ENCODE peak calls at places on chromosome 4, in four cellular contexts. V, H, Y and O are unnamed samples.

GRCh38 chr4:4424499-4425115 is 37.7 kb downstream of the NSG1 start:
- DNase-seq in V (no peak), H (no peak), Y (no peak), O (no peak)

GRCh38 chr4:128153795-128154194 is 92.7 kb downstream of the LARP1B start:
- DNase-seq in V (no peak), H (no peak), Y (no peak), O (no peak)

GRCh38 chr4:85953651-85954018 is 406.2 kb downstream of the MAPK10 start:
- DNase-seq in V (no peak), H (no peak), Y (no peak), O (no peak)

GRCh38 chr4:100042235-100042634 is 92.2 kb upstream of the H2AZ1 start:
- DNase-seq in V (no peak), H (no peak), Y (no peak), O (no peak)

GRCh38 chr4:3201718-3202702 is 46.9 kb upstream of the MSANTD1 start:
- DNase-seq in V (peak), H (no peak), Y (peak), O (peak)

GRCh38 chr4:35399912-35400311 is 844.4 kb downstream of the ARAP2 start:
- DNase-seq in V (no peak), H (no peak), Y (no peak), O (no peak)

GRCh38 chr4:150628073-150628472 is 46.1 kb downstream of the MAB21L2 start:
- DNase-seq in V (no peak), H (no peak), Y (no peak), O (no peak)

GRCh38 chr4:184168406-184169019 is 49.2 kb downstream of the ENPP6 start:
- DNase-seq in V (peak), H (peak), Y (peak), O (peak)

GRCh38 chr4:41835321-41835995 is 86.9 kb upstream of the PHOX2B start:
- DNase-seq in V (no peak), H (no peak), Y (no peak), O (no peak)

GRCh38 chr4:27684501-27685077 is 823.9 kb downstream of the STIM2 start:
- DNase-seq in V (no peak), H (no peak), Y (no peak), O (no peak)

GRCh38 chr4:188812644-188813043 is 673.4 kb downstream of the TRIML1 start:
- DNase-seq in V (no peak), H (no peak), Y (no peak), O (no peak)

GRCh38 chr4:17962171-17962570 is 59.4 kb downstream of the LCORL start:
- DNase-seq in V (no peak), H (no peak), Y (no peak), O (no peak)

GRCh38 chr4:25861951-25862410 is 807 bp downstream of the SEL1L3 start:
- DNase-seq in V (peak), H (peak), Y (no peak), O (peak)

GRCh38 chr4:61202100-61202637 is 2.0 kb downstream of the ADGRL3 start:
- DNase-seq in V (no peak), H (no peak), Y (peak), O (no peak)

GRCh38 chr4:35559559-35560365 is 684.6 kb downstream of the ARAP2 start:
- DNase-seq in V (no peak), H (no peak), Y (no peak), O (no peak)

GRCh38 chr4:159048166-159048886 is 54.6 kb upstream of the RAPGEF2 start:
- DNase-seq in V (no peak), H (peak), Y (peak), O (no peak)

GRCh38 chr4:37463457-37463856 is 218.9 kb downstream of the NWD2 start:
- DNase-seq in V (no peak), H (no peak), Y (no peak), O (no peak)

GRCh38 chr4:147682755-147683154 is 1.2 kb downstream of the PRMT9 start:
- DNase-seq in V (no peak), H (no peak), Y (no peak), O (no peak)
- H3K27ac ChIP-seq in V (no peak), H (no peak), Y (peak), O (peak)

DNA sequence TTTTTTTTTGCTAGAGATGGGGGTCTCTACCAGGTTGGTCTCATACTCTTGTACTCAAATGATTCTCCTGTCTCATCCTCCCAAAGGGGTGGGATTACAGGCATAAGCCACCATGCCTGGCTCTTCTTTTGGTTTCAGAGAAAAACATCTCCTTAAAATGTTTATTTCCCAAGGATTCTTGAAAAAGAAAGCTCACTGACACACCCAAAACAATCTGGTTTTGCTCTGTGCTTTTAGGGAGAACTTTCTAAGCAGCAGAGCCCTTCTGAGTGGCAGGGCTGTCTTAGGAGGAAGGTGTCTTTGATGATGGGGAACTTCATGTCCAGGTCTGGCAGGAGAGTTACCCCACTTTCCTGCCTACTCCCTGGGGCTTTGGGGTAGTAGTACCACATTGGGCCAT is 1.3 kb downstream of the SOD3 start:
- DNase-seq in V (no peak), H (no peak), Y (no peak), O (no peak)
- H3K27ac ChIP-seq in V (no peak), H (no peak), Y (peak), O (no peak)

GRCh38 chr4:10104991-10105276 is 11.7 kb downstream of the WDR1 start:
- DNase-seq in V (no peak), H (no peak), Y (no peak), O (no peak)

GRCh38 chr4:10105421-10105820 is 11.2 kb downstream of the WDR1 start:
- DNase-seq in V (no peak), H (no peak), Y (no peak), O (no peak)

GRCh38 chr4:10105920-10106319 is 10.7 kb downstream of the WDR1 start:
- DNase-seq in V (no peak), H (no peak), Y (no peak), O (no peak)

GRCh38 chr4:10102981-10103330 is 13.6 kb downstream of the WDR1 start:
- DNase-seq in V (no peak), H (no peak), Y (no peak), O (no peak)

DNA sequence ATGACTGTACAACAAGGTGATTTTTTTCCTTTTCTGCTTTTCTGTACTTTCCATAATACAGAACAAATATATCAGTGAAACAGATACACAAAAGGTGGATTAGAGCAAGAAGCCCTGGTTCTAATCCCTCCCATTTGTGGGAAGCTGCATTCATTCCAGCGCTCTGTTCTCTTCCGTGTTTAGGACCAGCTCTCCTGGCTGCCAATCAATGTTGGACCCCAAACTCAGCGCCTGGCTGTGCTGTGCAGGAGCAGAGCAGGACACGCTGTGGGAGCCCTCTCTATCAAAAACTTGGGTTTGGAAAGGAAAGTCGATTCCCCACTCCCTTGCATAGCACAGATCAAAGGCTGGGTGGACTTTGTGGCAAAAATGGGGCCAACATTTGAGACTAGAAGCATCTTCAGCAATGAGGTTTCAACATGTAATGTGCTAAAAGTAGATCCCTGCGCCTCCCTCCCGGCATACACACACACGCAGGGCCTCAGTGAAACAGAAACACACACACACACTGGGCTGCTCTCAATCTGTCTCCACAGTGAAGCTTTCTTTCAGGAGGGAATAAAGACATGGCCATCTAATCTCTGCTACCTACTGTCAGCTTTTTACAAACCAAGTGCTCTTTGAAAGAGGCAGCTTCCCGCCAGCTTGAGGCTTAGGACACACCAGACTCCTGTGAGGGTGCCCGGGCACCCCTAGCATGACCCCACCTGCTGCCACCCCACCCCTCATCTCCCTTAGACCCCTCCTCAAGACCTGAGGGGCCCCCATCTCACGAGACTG is 12.2 kb downstream of the WDR1 start:
- DNase-seq in V (no peak), H (no peak), Y (peak), O (no peak)
- H3K27ac ChIP-seq in V (peak), H (peak), Y (peak), O (peak)

GRCh38 chr4:11218692-11219091 is 210.0 kb downstream of the HS3ST1 start:
- DNase-seq in V (no peak), H (no peak), Y (no peak), O (no peak)

GRCh38 chr4:11228575-11228974 is 200.1 kb downstream of the HS3ST1 start:
- DNase-seq in V (no peak), H (no peak), Y (no peak), O (no peak)

DNA sequence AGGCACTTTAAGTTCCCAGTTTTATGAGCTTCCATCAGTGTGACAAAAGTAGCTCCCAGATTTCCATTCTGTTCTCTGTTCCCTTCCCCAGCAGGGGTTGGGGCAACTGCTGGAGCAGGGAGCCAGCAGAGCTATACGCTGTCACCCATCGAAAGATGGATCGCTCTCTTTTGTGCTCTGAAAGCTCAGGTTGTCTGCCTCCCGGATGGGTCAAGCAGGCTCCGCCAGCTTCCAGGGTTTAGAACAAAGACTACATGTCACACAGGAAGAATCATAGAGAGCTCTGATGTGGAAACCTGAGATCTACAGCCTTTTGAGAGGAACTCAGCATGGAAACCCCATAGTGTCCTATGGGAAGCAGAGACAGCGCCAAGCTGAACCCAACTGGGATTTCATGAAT is 205.4 kb downstream of the HS3ST1 start:
- DNase-seq in V (no peak), H (no peak), Y (no peak), O (no peak)
- H3K27ac ChIP-seq in V (no peak), H (no peak), Y (no peak), O (no peak)

GRCh38 chr4:73378887-73379286 is 25.2 kb upstream of the ALB start:
- DNase-seq in V (no peak), H (no peak), Y (no peak), O (no peak)

GRCh38 chr4:73381214-73381613 is 22.9 kb upstream of the ALB start:
- DNase-seq in V (no peak), H (no peak), Y (no peak), O (no peak)

GRCh38 chr4:73387552-73387951 is 16.5 kb upstream of the ALB start:
- DNase-seq in V (no peak), H (no peak), Y (no peak), O (no peak)

GRCh38 chr4:73379946-73380345 is 24.1 kb upstream of the ALB start:
- DNase-seq in V (no peak), H (no peak), Y (no peak), O (no peak)

GRCh38 chr4:73383452-73383851 is 20.6 kb upstream of the ALB start:
- DNase-seq in V (no peak), H (no peak), Y (no peak), O (no peak)
- H3K27ac ChIP-seq in V (no peak), H (no peak), Y (no peak), O (no peak)

GRCh38 chr4:46179356-46179755 is 55.5 kb upstream of the GABRG1 start:
- DNase-seq in V (no peak), H (no peak), Y (no peak), O (no peak)
- H3K27ac ChIP-seq in V (no peak), H (no peak), Y (no peak), O (no peak)

DNA sequence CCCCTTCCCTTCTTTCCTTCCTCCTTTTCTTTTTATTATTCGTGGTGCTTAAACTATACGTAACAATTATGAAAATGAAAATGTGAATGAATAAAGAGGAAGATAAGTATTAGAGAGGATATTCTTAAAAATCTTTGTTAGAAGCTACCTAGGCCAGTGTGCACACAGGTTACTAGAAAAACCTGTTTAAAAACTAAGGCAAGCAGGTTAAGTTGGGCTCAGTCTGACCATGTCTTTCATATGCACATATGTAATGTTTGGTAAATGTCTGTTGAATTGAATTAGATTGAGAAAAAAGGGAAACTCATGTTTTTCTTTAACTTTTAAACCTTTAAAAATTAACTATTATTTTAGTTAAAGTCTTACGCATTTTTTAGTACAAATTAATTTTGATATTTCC is 7.8 kb downstream of the SHROOM3 start:
- DNase-seq in V (no peak), H (no peak), Y (no peak), O (no peak)
- H3K27ac ChIP-seq in V (no peak), H (no peak), Y (no peak), O (no peak)

DNA sequence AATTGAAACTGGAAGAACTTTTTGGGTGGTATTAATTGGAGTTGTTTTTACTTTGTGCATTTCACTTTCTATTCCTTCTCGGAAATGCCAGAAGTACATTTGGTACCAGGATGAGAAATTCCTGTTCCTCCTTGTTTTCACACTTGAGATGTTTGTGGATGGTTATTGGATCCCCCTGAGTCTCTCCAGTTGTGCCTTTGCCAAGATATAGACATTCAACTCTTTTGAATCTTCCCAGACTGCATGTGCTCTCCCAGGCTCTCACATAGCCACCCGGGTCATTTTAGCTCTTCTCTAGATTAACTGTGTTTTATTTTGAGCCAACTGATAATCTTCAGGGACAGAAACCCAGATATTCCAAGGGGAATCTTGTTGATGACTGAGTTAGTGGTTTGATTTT is 120.5 kb downstream of the AFF1 start:
- DNase-seq in V (no peak), H (no peak), Y (no peak), O (no peak)
- H3K27ac ChIP-seq in V (no peak), H (peak), Y (peak), O (no peak)